ENCODE peak calls at places on chromosomes 4 and X, in four cellular contexts. L is hepatocyte; Q is GM04503; O is stimulated activated naive CD4-positive, alpha-beta T cell. S is an unnamed sample.

GRCh38 chrX:30995705-30996104 is 76.1 kb downstream of the FTHL17 start:
- DNase-seq in L (no peak), Q (no peak), O (no peak), S (no peak)

GRCh38 chr4:139783761-139784484 is 118.3 kb downstream of the MGST2 start:
- DNase-seq in L (no peak), Q (no peak), O (no peak), S (no peak)

GRCh38 chr4:55032788-55033187 is 92.6 kb downstream of the KDR start:
- DNase-seq in L (peak), Q (no peak), O (no peak), S (no peak)

GRCh38 chr4:186536285-186536684 is 19.1 kb downstream of the MTNR1A start:
- DNase-seq in L (no peak), Q (no peak), O (no peak), S (no peak)

GRCh38 chrX:68992998-68993397 is 164.2 kb downstream of the EFNB1 start:
- DNase-seq in L (no peak), Q (no peak), O (no peak), S (no peak)

GRCh38 chr4:159041058-159042034 is 61.5 kb upstream of the RAPGEF2 start:
- DNase-seq in L (no peak), Q (no peak), O (no peak), S (no peak)

GRCh38 chrX:35622601-35623000 is 175.5 kb upstream of the MAGEB16 start:
- DNase-seq in L (no peak), Q (no peak), O (no peak), S (no peak)

GRCh38 chr4:175656615-175657014 is 155.4 kb downstream of the GPM6A start:
- DNase-seq in L (no peak), Q (no peak), O (no peak), S (no peak)

GRCh38 chr4:176680668-176681067 is 112.1 kb downstream of the VEGFC start:
- DNase-seq in L (no peak), Q (no peak), O (no peak), S (no peak)

GRCh38 chr4:185902654-185903053 is 90.7 kb upstream of the SORBS2 start:
- DNase-seq in L (no peak), Q (no peak), O (no peak), S (no peak)

GRCh38 chr4:70753630-70754029 is 31.9 kb downstream of the RUFY3 start:
- DNase-seq in L (no peak), Q (no peak), O (no peak), S (no peak)

GRCh38 chr4:31104033-31104432 is 383.9 kb downstream of the PCDH7 start:
- DNase-seq in L (no peak), Q (no peak), O (no peak), S (no peak)

GRCh38 chr4:56941403-56941802 is 33.7 kb downstream of the REST start:
- DNase-seq in L (no peak), Q (no peak), O (no peak), S (no peak)

GRCh38 chr4:122099896-122100295 is 52.2 kb upstream of the BLTP1 start:
- DNase-seq in L (no peak), Q (no peak), O (no peak), S (no peak)

GRCh38 chr4:158521490-158522111 is at the start of gene RXFP1:
- DNase-seq in L (no peak), Q (no peak), O (no peak), S (no peak)

GRCh38 chrX:131366387-131366786 is 77.3 kb upstream of the IGSF1 start:
- DNase-seq in L (peak), Q (no peak), O (no peak), S (no peak)

GRCh38 chrX:76148753-76149152 is 24.1 kb upstream of the PBDC1 start:
- DNase-seq in L (peak), Q (no peak), O (peak), S (peak)

GRCh38 chr4:175590205-175590604 is 221.9 kb downstream of the GPM6A start:
- DNase-seq in L (no peak), Q (no peak), O (no peak), S (no peak)

GRCh38 chr4:150799207-150799606 is 215.9 kb downstream of the LRBA start:
- DNase-seq in L (no peak), Q (no peak), O (no peak), S (no peak)

GRCh38 chr4:8370835-8371234 is 69.7 kb downstream of the ACOX3 start:
- DNase-seq in L (no peak), Q (no peak), O (no peak), S (no peak)